ENCODE peak calls at places on chromosomes 2 and 18, in four cellular contexts. Q is activated T-helper 1 cell treated with Interleukin-2 at 50 U/mL for 16 hours, B is T-helper 2 cell, P is pancreas. Z is an unnamed sample.

GRCh38 chr2:216583157-216583556 is 50.1 kb upstream of the IGFBP2 start:
- DNase-seq in Q (no peak), B (no peak), P (no peak), Z (no peak)

GRCh38 chr18:25326231-25327042 is 25.5 kb downstream of the ZNF521 start:
- DNase-seq in Q (no peak), B (no peak), P (no peak), Z (no peak)

GRCh38 chr2:85353876-85354285 is 447 bp downstream of the RETSAT start:
- DNase-seq in Q (no peak), B (peak), P (peak), Z (peak)

GRCh38 chr2:84836215-84836614 is 44.7 kb downstream of the TRABD2A start:
- DNase-seq in Q (no peak), B (no peak), P (no peak), Z (no peak)

GRCh38 chr2:30866974-30867373 is 59.7 kb upstream of the CAPN13 start:
- DNase-seq in Q (no peak), B (no peak), P (no peak), Z (no peak)

GRCh38 chr2:128557841-128558241 is 239.2 kb upstream of the HS6ST1 start:
- DNase-seq in Q (no peak), B (no peak), P (no peak), Z (no peak)

GRCh38 chr2:8607591-8607990 is 74.3 kb upstream of the ID2 start:
- DNase-seq in Q (no peak), B (no peak), P (no peak), Z (no peak)

GRCh38 chr18:57534535-57534934 is 52.0 kb downstream of the FECH start:
- DNase-seq in Q (no peak), B (no peak), P (no peak), Z (no peak)

GRCh38 chr2:224904390-224904789 is 137.9 kb downstream of the DOCK10 start:
- DNase-seq in Q (no peak), B (no peak), P (no peak), Z (no peak)

GRCh38 chr2:34031097-34031496 is 432.0 kb upstream of the FAM98A start:
- DNase-seq in Q (no peak), B (no peak), P (no peak), Z (no peak)

GRCh38 chr18:78080761-78081160 is 831.1 kb downstream of the GALR1 start:
- DNase-seq in Q (no peak), B (no peak), P (no peak), Z (no peak)

GRCh38 chr2:192029089-192029488 is 165.6 kb downstream of the TMEFF2 start:
- DNase-seq in Q (no peak), B (peak), P (no peak), Z (no peak)

GRCh38 chr2:101581675-101582299 is 106.9 kb upstream of the RFX8 start:
- DNase-seq in Q (no peak), B (no peak), P (no peak), Z (no peak)

GRCh38 chr2:218387369-218388194 is 5.5 kb downstream of the SLC11A1 start:
- DNase-seq in Q (no peak), B (no peak), P (peak), Z (peak)

GRCh38 chr18:38565513-38565912 is 999.9 kb upstream of the CELF4 start:
- DNase-seq in Q (no peak), B (no peak), P (no peak), Z (no peak)

GRCh38 chr2:12728221-12728777 is 11.6 kb downstream of the TRIB2 start:
- DNase-seq in Q (peak), B (peak), P (no peak), Z (no peak)

GRCh38 chr2:191297031-191297430 is 51.8 kb downstream of the MYO1B start:
- DNase-seq in Q (no peak), B (no peak), P (no peak), Z (no peak)

GRCh38 chr2:232260075-232260474 is 118.5 kb upstream of the ALPP start:
- DNase-seq in Q (no peak), B (no peak), P (no peak), Z (no peak)

Z was measured in stomach.